ENCODE peak calls at places on chromosome X, in four cellular contexts. Y is lung, K is naive B cell, J is SK-N-SH. P is an unnamed sample.

GRCh38 chrX:70508296-70508911 is 63.8 kb downstream of the DLG3 start:
- DNase-seq in Y (no peak), K (no peak), J (no peak), P (no peak)

GRCh38 chrX:26918633-26919032 is 544.5 kb downstream of the PPP4R3C start:
- DNase-seq in Y (no peak), K (no peak), J (peak), P (no peak)

GRCh38 chrX:42615161-42615563 is 162.8 kb downstream of the PPP1R2C start:
- DNase-seq in Y (no peak), K (no peak), J (no peak), P (no peak)

GRCh38 chrX:24364326-24364725 is 3.9 kb downstream of the SUPT20HL1 start:
- DNase-seq in Y (no peak), K (no peak), J (no peak), P (no peak)

GRCh38 chrX:57674861-57675260 is 5.2 kb downstream of the NLRP2B start:
- DNase-seq in Y (no peak), K (no peak), J (no peak), P (no peak)

GRCh38 chrX:103941201-103941975 is 21.0 kb upstream of the TMSB15B start:
- DNase-seq in Y (no peak), K (peak), J (peak), P (no peak)

GRCh38 chrX:4314586-4314985 is 601.1 kb upstream of the PRKX start:
- DNase-seq in Y (no peak), K (no peak), J (no peak), P (no peak)

GRCh38 chrX:46649421-46650260 is 76.1 kb downstream of the CHST7 start:
- DNase-seq in Y (no peak), K (no peak), J (peak), P (peak)

GRCh38 chrX:148365233-148365632 is 135.2 kb upstream of the AFF2 start:
- DNase-seq in Y (no peak), K (no peak), J (no peak), P (no peak)

GRCh38 chrX:13087322-13088154 is 43.1 kb upstream of the FAM9C start:
- DNase-seq in Y (no peak), K (peak), J (no peak), P (no peak)

GRCh38 chrX:45801554-45801953 is 600.9 kb upstream of the DIPK2B start:
- DNase-seq in Y (no peak), K (no peak), J (peak), P (no peak)

GRCh38 chrX:3638280-3638873 is 75.1 kb downstream of the PRKX start:
- DNase-seq in Y (no peak), K (no peak), J (peak), P (peak)

GRCh38 chrX:41389311-41389888 is 55.4 kb downstream of the DDX3X start:
- DNase-seq in Y (no peak), K (no peak), J (no peak), P (no peak)

GRCh38 chrX:131783555-131784338 is 239.4 kb upstream of the STK26 start:
- DNase-seq in Y (peak), K (peak), J (no peak), P (no peak)

GRCh38 chrX:19883878-19884277 is 3.5 kb downstream of the SH3KBP1 start:
- DNase-seq in Y (no peak), K (no peak), J (no peak), P (no peak)

GRCh38 chrX:40470830-40471429 is 109.8 kb upstream of the ATP6AP2 start:
- DNase-seq in Y (no peak), K (no peak), J (no peak), P (no peak)

GRCh38 chrX:19514791-19515614 is at the start of gene MAP3K15:
- DNase-seq in Y (peak), K (no peak), J (peak), P (no peak)

GRCh38 chrX:134236690-134237362 is at the start of gene CCDC160:
- DNase-seq in Y (no peak), K (no peak), J (peak), P (peak)

GRCh38 chrX:6002056-6002455 is 226.6 kb downstream of the NLGN4X start:
- DNase-seq in Y (no peak), K (no peak), J (no peak), P (no peak)

GRCh38 chrX:56797966-56798711 is 69.1 kb downstream of the NBDY start:
- DNase-seq in Y (peak), K (no peak), J (peak), P (no peak)

GRCh38 chrX:147877726-147878125 is 34.0 kb upstream of the FMR1 start:
- DNase-seq in Y (no peak), K (no peak), J (no peak), P (no peak)

GRCh38 chrX:111283446-111283845 is 13.2 kb upstream of the CAPN6 start:
- DNase-seq in Y (no peak), K (no peak), J (no peak), P (no peak)

GRCh38 chrX:40105016-40105790 is 7.4 kb upstream of the BCOR start:
- DNase-seq in Y (no peak), K (peak), J (peak), P (peak)

GRCh38 chrX:39491548-39492297 is 606.0 kb downstream of the BCOR start:
- DNase-seq in Y (no peak), K (peak), J (no peak), P (no peak)

GRCh38 chrX:16559206-16559619 is 90.7 kb upstream of the S100G start:
- DNase-seq in Y (no peak), K (no peak), J (no peak), P (no peak)

GRCh38 chrX:9738146-9738545 is 27.5 kb downstream of the GPR143 start:
- DNase-seq in Y (no peak), K (no peak), J (no peak), P (no peak)

GRCh38 chrX:53188763-53189162 is 36.2 kb downstream of the KDM5C start:
- DNase-seq in Y (no peak), K (no peak), J (no peak), P (no peak)

GRCh38 chrX:24341795-24342194 is 18.6 kb upstream of the SUPT20HL1 start:
- DNase-seq in Y (no peak), K (no peak), J (no peak), P (no peak)

GRCh38 chrX:56798866-56799864 is 70.1 kb downstream of the NBDY start:
- DNase-seq in Y (peak), K (no peak), J (peak), P (no peak)

GRCh38 chrX:1138476-1138875 is 74.0 kb downstream of the CRLF2 start:
- DNase-seq in Y (no peak), K (no peak), J (no peak), P (no peak)

GRCh38 chrX:110087485-110088356 is 84.8 kb downstream of the TMEM164 start:
- DNase-seq in Y (no peak), K (no peak), J (no peak), P (no peak)

GRCh38 chrX:21740329-21741274 is 17.3 kb downstream of the SMPX start:
- DNase-seq in Y (no peak), K (no peak), J (no peak), P (peak)

GRCh38 chrX:23692166-23692565 is 24.9 kb downstream of the PRDX4 start:
- DNase-seq in Y (no peak), K (no peak), J (no peak), P (no peak)

GRCh38 chrX:103845165-103845653 is 13.2 kb upstream of the RAB9B start:
- DNase-seq in Y (peak), K (peak), J (peak), P (peak)